ENCODE peak calls at places on chromosomes 4 and X, in four cellular contexts. One of them, this sample, is unnamed.

GRCh38 chr4:173538903-173539445 is 8.9 kb upstream of the HAND2 start:
- DNase-seq in B cell: no peak
- DNase-seq in fibroblast of lung: no peak
- DNase-seq in bronchial epithelial cell: no peak
- DNase-seq in this sample: no peak

GRCh38 chr4:13840573-13841185 is 213.2 kb upstream of the BOD1L1 start:
- DNase-seq in bronchial epithelial cell: no peak
- DNase-seq in B cell: no peak
- DNase-seq in fibroblast of lung: no peak
- DNase-seq in this sample: no peak

GRCh38 chrX:131675596-131676194 is 131.8 kb downstream of the OR13H1 start:
- DNase-seq in B cell: no peak
- DNase-seq in fibroblast of lung: peak
- DNase-seq in bronchial epithelial cell: peak
- DNase-seq in this sample: peak

GRCh38 chr4:62159876-62160275 is 959.8 kb downstream of the ADGRL3 start:
- DNase-seq in B cell: no peak
- DNase-seq in fibroblast of lung: no peak
- DNase-seq in bronchial epithelial cell: no peak
- DNase-seq in this sample: no peak

GRCh38 chrX:119482497-119483480 is 14.5 kb downstream of the SLC25A5 start:
- DNase-seq in bronchial epithelial cell: peak
- DNase-seq in fibroblast of lung: peak
- DNase-seq in B cell: peak
- DNase-seq in this sample: peak

GRCh38 chrX:106932960-106933537 is 12.8 kb downstream of the CLDN2 start:
- DNase-seq in fibroblast of lung: peak
- DNase-seq in bronchial epithelial cell: no peak
- DNase-seq in B cell: no peak
- DNase-seq in this sample: no peak

GRCh38 chr4:105348719-105349118 is 125.1 kb downstream of the PPA2 start:
- DNase-seq in bronchial epithelial cell: no peak
- DNase-seq in B cell: no peak
- DNase-seq in fibroblast of lung: no peak
- DNase-seq in this sample: no peak

GRCh38 chr4:2354127-2354526 is 64.3 kb downstream of the ZFYVE28 start:
- DNase-seq in fibroblast of lung: peak
- DNase-seq in B cell: peak
- DNase-seq in bronchial epithelial cell: no peak
- DNase-seq in this sample: no peak

GRCh38 chr4:6969826-6970800 is 60.5 kb downstream of the TBC1D14 start:
- DNase-seq in B cell: no peak
- DNase-seq in bronchial epithelial cell: no peak
- DNase-seq in fibroblast of lung: no peak
- DNase-seq in this sample: peak

GRCh38 chrX:11770320-11770719 is 12.3 kb downstream of the MSL3 start:
- DNase-seq in B cell: peak
- DNase-seq in bronchial epithelial cell: peak
- DNase-seq in fibroblast of lung: peak
- DNase-seq in this sample: peak

GRCh38 chr4:107757860-107758476 is 37.9 kb upstream of the PAPSS1 start:
- DNase-seq in B cell: no peak
- DNase-seq in bronchial epithelial cell: peak
- DNase-seq in fibroblast of lung: peak
- DNase-seq in this sample: peak

GRCh38 chr4:174255790-174256189 is 27.7 kb downstream of the FBXO8 start:
- DNase-seq in fibroblast of lung: peak
- DNase-seq in bronchial epithelial cell: no peak
- DNase-seq in B cell: no peak
- DNase-seq in this sample: no peak

GRCh38 chr4:3463556-3464348 is 646 bp downstream of the DOK7 start:
- DNase-seq in bronchial epithelial cell: no peak
- DNase-seq in fibroblast of lung: no peak
- DNase-seq in B cell: no peak
- DNase-seq in this sample: no peak

GRCh38 chrX:19389217-19389616 is 45.5 kb downstream of the PDHA1 start:
- DNase-seq in B cell: no peak
- DNase-seq in bronchial epithelial cell: peak
- DNase-seq in fibroblast of lung: no peak
- DNase-seq in this sample: no peak

GRCh38 chr4:17647927-17648326 is 33.5 kb downstream of the MED28 start:
- DNase-seq in fibroblast of lung: no peak
- DNase-seq in B cell: no peak
- DNase-seq in bronchial epithelial cell: no peak
- DNase-seq in this sample: no peak

GRCh38 chrX:3443186-3443585 is 96.7 kb upstream of the MXRA5 start:
- DNase-seq in bronchial epithelial cell: no peak
- DNase-seq in fibroblast of lung: no peak
- DNase-seq in B cell: no peak
- DNase-seq in this sample: no peak

GRCh38 chr4:159326470-159326869 is 223.6 kb downstream of the RAPGEF2 start:
- DNase-seq in fibroblast of lung: no peak
- DNase-seq in B cell: no peak
- DNase-seq in bronchial epithelial cell: no peak
- DNase-seq in this sample: no peak

GRCh38 chrX:16603822-16604221 is 46.1 kb upstream of the S100G start:
- DNase-seq in B cell: no peak
- DNase-seq in fibroblast of lung: no peak
- DNase-seq in bronchial epithelial cell: peak
- DNase-seq in this sample: no peak

GRCh38 chr4:3707423-3708102 is 58.6 kb upstream of the ADRA2C start:
- DNase-seq in bronchial epithelial cell: no peak
- DNase-seq in fibroblast of lung: no peak
- DNase-seq in B cell: no peak
- DNase-seq in this sample: no peak

GRCh38 chrX:71450433-71451106 is 82.3 kb upstream of the OGT start:
- DNase-seq in bronchial epithelial cell: no peak
- DNase-seq in B cell: no peak
- DNase-seq in fibroblast of lung: no peak
- DNase-seq in this sample: no peak

GRCh38 chrX:95071052-95071451 is 1397.0 kb downstream of the FAM133A start:
- DNase-seq in bronchial epithelial cell: no peak
- DNase-seq in B cell: no peak
- DNase-seq in fibroblast of lung: no peak
- DNase-seq in this sample: no peak

GRCh38 chr4:4608214-4608537 is 66.3 kb upstream of the STX18 start:
- DNase-seq in fibroblast of lung: no peak
- DNase-seq in B cell: no peak
- DNase-seq in bronchial epithelial cell: no peak
- DNase-seq in this sample: no peak

GRCh38 chr4:65865489-65865888 is 195.2 kb upstream of the EPHA5 start:
- DNase-seq in fibroblast of lung: no peak
- DNase-seq in bronchial epithelial cell: peak
- DNase-seq in B cell: no peak
- DNase-seq in this sample: no peak

GRCh38 chr4:184653650-184654049 is 4.1 kb downstream of the PRIMPOL start:
- DNase-seq in fibroblast of lung: no peak
- DNase-seq in bronchial epithelial cell: no peak
- DNase-seq in B cell: no peak
- DNase-seq in this sample: no peak

GRCh38 chr4:145988628-145989027 is 50.0 kb upstream of the ZNF827 start:
- DNase-seq in B cell: no peak
- DNase-seq in fibroblast of lung: no peak
- DNase-seq in bronchial epithelial cell: no peak
- DNase-seq in this sample: no peak

GRCh38 chr4:8368061-8368481 is 72.5 kb downstream of the ACOX3 start:
- DNase-seq in B cell: no peak
- DNase-seq in fibroblast of lung: no peak
- DNase-seq in bronchial epithelial cell: no peak
- DNase-seq in this sample: no peak

GRCh38 chr4:37392540-37393255 is 148.2 kb downstream of the NWD2 start:
- DNase-seq in fibroblast of lung: no peak
- DNase-seq in B cell: no peak
- DNase-seq in bronchial epithelial cell: peak
- DNase-seq in this sample: no peak

GRCh38 chrX:134144231-134144630 is 92.8 kb upstream of the CCDC160 start:
- DNase-seq in bronchial epithelial cell: peak
- DNase-seq in fibroblast of lung: peak
- DNase-seq in B cell: no peak
- DNase-seq in this sample: peak

GRCh38 chr4:3433138-3433869 is 8.5 kb upstream of the HGFAC start:
- DNase-seq in B cell: no peak
- DNase-seq in bronchial epithelial cell: no peak
- DNase-seq in fibroblast of lung: no peak
- DNase-seq in this sample: no peak

GRCh38 chr4:47562297-47562696 is 77.2 kb downstream of the ATP10D start:
- DNase-seq in bronchial epithelial cell: no peak
- DNase-seq in B cell: no peak
- DNase-seq in fibroblast of lung: no peak
- DNase-seq in this sample: no peak

GRCh38 chr4:138867404-138867803 is 148.2 kb upstream of the NOCT start:
- DNase-seq in bronchial epithelial cell: no peak
- DNase-seq in fibroblast of lung: no peak
- DNase-seq in B cell: no peak
- DNase-seq in this sample: no peak

GRCh38 chrX:499870-500364 is 113.2 kb upstream of the PPP2R3B start:
- DNase-seq in bronchial epithelial cell: no peak
- DNase-seq in B cell: no peak
- DNase-seq in fibroblast of lung: no peak
- DNase-seq in this sample: no peak

GRCh38 chrX:136450050-136450830 is 37.5 kb upstream of the BRS3 start:
- DNase-seq in fibroblast of lung: no peak
- DNase-seq in B cell: no peak
- DNase-seq in bronchial epithelial cell: peak
- DNase-seq in this sample: no peak

GRCh38 chr4:152398060-152398459 is 137.8 kb downstream of the FBXW7 start:
- DNase-seq in fibroblast of lung: peak
- DNase-seq in B cell: no peak
- DNase-seq in bronchial epithelial cell: peak
- DNase-seq in this sample: no peak

GRCh38 chr4:21512351-21512750 is 436.2 kb downstream of the KCNIP4 start:
- DNase-seq in fibroblast of lung: peak
- DNase-seq in B cell: no peak
- DNase-seq in bronchial epithelial cell: peak
- DNase-seq in this sample: peak

GRCh38 chr4:1856920-1857699 is 1.2 kb upstream of the LETM1 start:
- DNase-seq in bronchial epithelial cell: no peak
- DNase-seq in B cell: no peak
- DNase-seq in fibroblast of lung: no peak
- DNase-seq in this sample: no peak

GRCh38 chr4:172344266-172344772 is 531.1 kb downstream of the GALNTL6 start:
- DNase-seq in B cell: no peak
- DNase-seq in fibroblast of lung: no peak
- DNase-seq in bronchial epithelial cell: no peak
- DNase-seq in this sample: no peak

GRCh38 chr4:121373841-121374240 is 7.0 kb downstream of the QRFPR start:
- DNase-seq in B cell: no peak
- DNase-seq in bronchial epithelial cell: no peak
- DNase-seq in fibroblast of lung: no peak
- DNase-seq in this sample: no peak

GRCh38 chr4:170827562-170828260 is 738.0 kb upstream of the AADAT start:
- DNase-seq in B cell: no peak
- DNase-seq in fibroblast of lung: no peak
- DNase-seq in bronchial epithelial cell: peak
- DNase-seq in this sample: no peak

GRCh38 chr4:110793381-110793801 is 170.5 kb upstream of the PITX2 start:
- DNase-seq in fibroblast of lung: peak
- DNase-seq in bronchial epithelial cell: no peak
- DNase-seq in B cell: no peak
- DNase-seq in this sample: no peak

DNA sequence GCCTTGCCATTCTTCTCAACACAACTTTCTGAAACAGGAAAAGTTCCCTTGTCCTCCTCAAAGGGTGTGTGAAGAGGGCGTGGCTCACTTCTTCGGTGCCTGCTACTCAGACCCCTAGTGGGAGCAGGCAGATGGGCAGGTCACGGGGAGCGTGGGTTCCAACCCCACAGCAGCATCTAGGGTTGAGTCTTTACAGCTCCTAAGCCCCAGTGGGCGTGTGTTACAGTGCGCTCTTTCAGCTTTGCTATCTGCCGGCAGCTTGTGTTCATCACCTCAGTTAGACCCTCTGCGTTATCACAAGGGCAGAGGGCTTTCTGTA is 57.5 kb upstream of the KLF3 start:
- DNase-seq in bronchial epithelial cell: no peak
- DNase-seq in B cell: no peak
- DNase-seq in fibroblast of lung: no peak
- DNase-seq in this sample: no peak
- TF ChIP-seq CTCF in bronchial epithelial cell: no peak
- TF ChIP-seq CTCF in B cell: no peak
- TF ChIP-seq CTCF in fibroblast of lung: no peak
- TF ChIP-seq CTCF in this sample: no peak

DNA sequence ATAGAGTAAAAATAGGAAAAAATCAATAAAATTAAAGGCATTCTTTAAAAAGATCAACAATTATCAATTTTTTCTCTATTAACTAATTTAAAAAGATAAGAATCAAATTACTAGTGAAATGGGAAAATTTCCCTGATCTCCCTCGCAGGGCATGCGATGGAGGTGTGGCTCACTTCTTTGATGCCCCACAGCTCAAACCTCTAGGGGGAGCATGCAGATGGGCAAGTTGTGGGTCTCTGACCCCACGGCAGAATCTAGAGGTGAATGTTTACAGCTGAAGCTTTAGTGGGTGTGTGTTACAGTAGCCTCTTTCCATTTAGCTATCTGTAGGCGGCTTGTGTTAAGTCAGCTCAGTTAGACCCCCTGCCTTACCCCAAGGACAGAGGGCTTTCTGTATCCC is 1348.8 kb downstream of the PCDH18 start:
- DNase-seq in B cell: no peak
- DNase-seq in fibroblast of lung: no peak
- DNase-seq in bronchial epithelial cell: no peak
- DNase-seq in this sample: no peak
- TF ChIP-seq CTCF in B cell: no peak
- TF ChIP-seq CTCF in fibroblast of lung: no peak
- TF ChIP-seq CTCF in bronchial epithelial cell: no peak
- TF ChIP-seq CTCF in this sample: no peak

DNA sequence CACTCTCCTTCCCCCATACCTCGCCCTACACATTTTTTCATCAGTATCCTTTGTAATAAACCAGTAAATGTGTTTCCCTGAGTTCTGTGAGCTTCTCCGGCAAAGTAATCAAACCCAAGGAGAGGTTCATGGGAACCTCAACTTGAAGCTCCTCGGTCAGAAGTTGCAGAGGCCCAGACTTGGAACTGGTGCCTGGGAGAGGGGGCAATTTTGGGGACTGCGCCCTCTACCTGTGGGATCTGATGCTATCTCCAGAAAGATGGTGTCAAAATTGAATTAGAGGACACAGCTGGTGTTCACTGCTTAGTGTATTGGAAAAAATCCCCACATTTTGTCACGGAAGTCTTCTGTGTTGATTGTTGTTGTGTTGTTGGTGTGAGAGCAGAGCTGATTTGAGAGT is 70.6 kb downstream of the ATP11C start:
- DNase-seq in bronchial epithelial cell: no peak
- DNase-seq in B cell: no peak
- DNase-seq in fibroblast of lung: no peak
- DNase-seq in this sample: no peak
- TF ChIP-seq CTCF in bronchial epithelial cell: no peak
- TF ChIP-seq CTCF in B cell: no peak
- TF ChIP-seq CTCF in fibroblast of lung: no peak
- TF ChIP-seq CTCF in this sample: no peak

GRCh38 chr4:143184503-143185252 is at the start of gene USP38:
- DNase-seq in B cell: peak
- DNase-seq in fibroblast of lung: peak
- DNase-seq in bronchial epithelial cell: peak
- DNase-seq in this sample: peak
- TF ChIP-seq CTCF in B cell: peak
- TF ChIP-seq CTCF in fibroblast of lung: no peak
- TF ChIP-seq CTCF in bronchial epithelial cell: peak
- TF ChIP-seq CTCF in this sample: no peak

GRCh38 chr4:108884596-108884995 is 121.7 kb upstream of the ETNPPL start:
- DNase-seq in bronchial epithelial cell: no peak
- DNase-seq in fibroblast of lung: no peak
- DNase-seq in B cell: no peak
- DNase-seq in this sample: no peak
- TF ChIP-seq CTCF in bronchial epithelial cell: no peak
- TF ChIP-seq CTCF in fibroblast of lung: no peak
- TF ChIP-seq CTCF in B cell: no peak
- TF ChIP-seq CTCF in this sample: no peak